ENCODE peak calls at places on chromosome 21, in five cellular contexts. One of them, this sample, is unnamed.

GRCh38 chr21:38487906-38488639 is 10.2 kb downstream of the ERG start:
- DNase-seq in GM12878: no peak
- DNase-seq in HepG2: no peak
- DNase-seq in K562: no peak
- DNase-seq in SK-N-SH: no peak
- DNase-seq in this sample: no peak

GRCh38 chr21:38925923-38926322 is 120.2 kb downstream of the ETS2 start:
- DNase-seq in SK-N-SH: no peak
- DNase-seq in K562: no peak
- DNase-seq in GM12878: no peak
- DNase-seq in HepG2: no peak
- DNase-seq in this sample: no peak

GRCh38 chr21:41726058-41726558 is 40.7 kb downstream of the RIPK4 start:
- DNase-seq in K562: no peak
- DNase-seq in GM12878: no peak
- DNase-seq in HepG2: no peak
- DNase-seq in SK-N-SH: no peak
- DNase-seq in this sample: no peak

GRCh38 chr21:38688068-38688467 is 117.7 kb upstream of the ETS2 start:
- DNase-seq in GM12878: no peak
- DNase-seq in K562: no peak
- DNase-seq in SK-N-SH: no peak
- DNase-seq in HepG2: no peak
- DNase-seq in this sample: no peak

GRCh38 chr21:39377444-39378050 is 28.7 kb upstream of the HMGN1 start:
- DNase-seq in GM12878: no peak
- DNase-seq in K562: peak; percentile 56
- DNase-seq in SK-N-SH: no peak
- DNase-seq in HepG2: peak; percentile 20
- DNase-seq in this sample: no peak

GRCh38 chr21:15309022-15309590 is 244.3 kb upstream of the NRIP1 start:
- DNase-seq in GM12878: no peak
- DNase-seq in HepG2: no peak
- DNase-seq in K562: no peak
- DNase-seq in SK-N-SH: no peak
- DNase-seq in this sample: no peak

GRCh38 chr21:27292229-27292628 is 325.3 kb upstream of the ADAMTS5 start:
- DNase-seq in K562: no peak
- DNase-seq in SK-N-SH: no peak
- DNase-seq in HepG2: no peak
- DNase-seq in GM12878: no peak
- DNase-seq in this sample: no peak

GRCh38 chr21:35528109-35529042 is 479.3 kb upstream of the RUNX1 start:
- DNase-seq in GM12878: no peak
- DNase-seq in K562: no peak
- DNase-seq in HepG2: no peak
- DNase-seq in SK-N-SH: no peak
- DNase-seq in this sample: no peak

GRCh38 chr21:35506352-35506751 is 457.2 kb upstream of the RUNX1 start:
- DNase-seq in K562: no peak
- DNase-seq in SK-N-SH: no peak
- DNase-seq in GM12878: no peak
- DNase-seq in HepG2: no peak
- DNase-seq in this sample: no peak

GRCh38 chr21:34083357-34083756 is 10.0 kb downstream of the MRPS6 start:
- DNase-seq in HepG2: no peak
- DNase-seq in GM12878: no peak
- DNase-seq in K562: no peak
- DNase-seq in SK-N-SH: no peak
- DNase-seq in this sample: no peak

GRCh38 chr21:16330340-16331319 is 600.8 kb downstream of the USP25 start:
- DNase-seq in HepG2: peak; percentile 52
- DNase-seq in SK-N-SH: peak; percentile 39
- DNase-seq in GM12878: no peak
- DNase-seq in K562: no peak
- DNase-seq in this sample: peak; percentile 76

GRCh38 chr21:45882641-45883040 is 98.9 kb upstream of the COL6A1 start:
- DNase-seq in HepG2: no peak
- DNase-seq in K562: no peak
- DNase-seq in GM12878: no peak
- DNase-seq in SK-N-SH: no peak
- DNase-seq in this sample: no peak

GRCh38 chr21:36615274-36615964 is 83.5 kb upstream of the SIM2 start:
- DNase-seq in HepG2: peak; percentile 40
- DNase-seq in SK-N-SH: no peak
- DNase-seq in GM12878: no peak
- DNase-seq in K562: no peak
- DNase-seq in this sample: peak; percentile 6

DNA sequence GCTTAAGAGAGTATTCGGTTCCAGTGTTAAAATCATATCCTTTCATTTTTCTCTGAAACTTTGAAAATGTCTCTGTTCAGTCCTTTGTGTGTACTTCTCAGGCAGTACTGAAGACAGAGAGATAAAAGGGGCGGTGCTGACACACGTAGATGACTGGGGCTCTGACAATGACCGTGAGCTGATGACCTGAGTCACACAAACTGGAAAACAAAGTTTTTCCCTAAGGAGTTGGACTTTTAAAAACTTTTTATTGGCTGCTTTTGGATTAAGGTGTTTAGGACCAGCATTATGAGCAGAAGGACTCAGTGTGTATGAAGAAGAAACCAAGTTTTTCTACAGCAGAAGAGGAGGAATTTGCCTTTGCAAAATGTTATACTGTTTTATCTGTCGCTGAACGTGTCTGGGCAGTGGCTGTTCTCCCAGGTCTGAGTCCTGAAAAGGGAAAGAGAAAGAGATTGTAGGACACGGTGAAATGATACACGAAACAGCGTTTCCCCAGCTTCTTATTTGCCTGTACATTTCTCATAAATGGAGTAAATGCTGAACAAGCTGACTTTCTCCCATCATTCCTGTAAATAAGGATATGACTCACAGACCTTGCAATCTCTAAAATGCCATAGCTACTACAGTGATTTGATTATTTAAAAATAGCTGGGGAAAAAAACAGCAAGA is 51.5 kb downstream of the MAP3K7CL start:
- DNase-seq in SK-N-SH: no peak
- DNase-seq in GM12878: no peak
- DNase-seq in K562: no peak
- DNase-seq in HepG2: peak; percentile 40
- DNase-seq in this sample: peak; percentile 64
- TF ChIP-seq EP300 in SK-N-SH: no peak
- TF ChIP-seq EP300 in GM12878: no peak
- TF ChIP-seq EP300 in K562: no peak
- TF ChIP-seq EP300 in HepG2: no peak
- TF ChIP-seq EP300 in this sample: no peak

DNA sequence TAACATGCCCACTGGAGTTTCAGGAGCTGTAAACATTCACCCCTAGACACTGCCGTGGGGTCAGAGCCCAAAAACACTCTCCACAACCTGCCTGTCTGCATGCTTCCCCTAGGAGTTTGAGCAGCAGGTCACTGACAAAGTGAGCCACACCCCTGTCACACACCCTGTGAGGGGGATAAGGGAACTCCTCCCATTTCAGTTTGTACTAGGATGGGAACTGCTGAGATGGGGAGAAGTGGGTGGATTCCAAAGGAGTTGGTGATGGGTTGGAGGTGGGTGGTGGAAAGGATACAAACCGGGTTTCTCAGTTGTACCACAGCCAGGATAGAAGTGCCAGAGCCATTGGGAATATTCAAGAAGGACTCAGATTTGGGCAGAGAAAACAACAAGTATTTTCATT is 140.2 kb downstream of the MIS18A start:
- DNase-seq in SK-N-SH: no peak
- DNase-seq in K562: no peak
- DNase-seq in HepG2: no peak
- DNase-seq in GM12878: no peak
- DNase-seq in this sample: no peak
- TF ChIP-seq USF2 in SK-N-SH: no peak
- TF ChIP-seq USF2 in K562: no peak
- TF ChIP-seq USF2 in HepG2: no peak
- TF ChIP-seq USF2 in GM12878: no peak
- TF ChIP-seq USF2 in this sample: no peak

GRCh38 chr21:43728467-43729390 is 9.8 kb downstream of the PDXK start:
- DNase-seq in SK-N-SH: peak; percentile 95
- DNase-seq in K562: peak; percentile 95
- DNase-seq in GM12878: peak; percentile 64
- DNase-seq in HepG2: peak; percentile 85
- DNase-seq in this sample: peak; percentile 68
- TF ChIP-seq EP300 in SK-N-SH: peak; percentile 45
- TF ChIP-seq EP300 in K562: peak; percentile 81
- TF ChIP-seq EP300 in GM12878: peak; percentile 57
- TF ChIP-seq EP300 in HepG2: no peak
- TF ChIP-seq EP300 in this sample: peak; percentile 79

GRCh38 chr21:22120616-22121266 is 1122.5 kb downstream of the NCAM2 start:
- DNase-seq in K562: no peak
- DNase-seq in HepG2: no peak
- DNase-seq in SK-N-SH: no peak
- DNase-seq in GM12878: no peak
- DNase-seq in this sample: peak; percentile 2
- TF ChIP-seq USF2 in K562: no peak
- TF ChIP-seq USF2 in HepG2: no peak
- TF ChIP-seq USF2 in SK-N-SH: no peak
- TF ChIP-seq USF2 in GM12878: no peak
- TF ChIP-seq USF2 in this sample: no peak

This sample was measured in A549.